ENCODE peak calls at places on chromosomes 1 and 21, in five cellular contexts. F, Z, P, V and B are unnamed samples.

GRCh38 chr1:150268342-150268705 is 492 bp downstream of the APH1A start:
- DNase-seq in F (peak; percentile 39), P (peak; percentile 37), Z (no peak), V (peak; percentile 44), B (no peak)

GRCh38 chr1:170318141-170318540 is 172.4 kb downstream of the NTMT2 start:
- DNase-seq in Z (no peak), V (no peak), P (no peak), F (no peak), B (no peak)

GRCh38 chr1:228471762-228472398 is 15.3 kb upstream of the RNF187 start:
- DNase-seq in P (no peak), Z (peak; percentile 78), V (no peak), F (no peak), B (no peak)

GRCh38 chr1:4150262-4150661 is 250.2 kb upstream of the C1orf174 start:
- DNase-seq in P (no peak), F (no peak), V (no peak), Z (no peak), B (no peak)

GRCh38 chr21:38995755-38996154 is 187.5 kb downstream of the PSMG1 start:
- DNase-seq in F (no peak), V (no peak), Z (no peak), P (no peak), B (no peak)

GRCh38 chr1:204947747-204948146 is 77.1 kb downstream of the NFASC start:
- DNase-seq in P (no peak), F (no peak), V (no peak), Z (no peak), B (no peak)

GRCh38 chr1:198444792-198445191 is 95.7 kb downstream of the ATP6V1G3 start:
- DNase-seq in P (no peak), F (no peak), Z (no peak), V (no peak), B (no peak)

GRCh38 chr1:17773626-17774326 is 18.6 kb downstream of the ACTL8 start:
- DNase-seq in P (no peak), Z (no peak), V (no peak), F (no peak), B (no peak)

GRCh38 chr1:115364044-115364775 is 26.2 kb upstream of the NGF start:
- DNase-seq in V (no peak), Z (no peak), P (no peak), F (no peak), B (no peak)

GRCh38 chr1:228144213-228145049 is 4.4 kb downstream of the GUK1 start:
- DNase-seq in P (peak; percentile 11), F (no peak), V (no peak), Z (no peak), B (no peak)

GRCh38 chr1:185440877-185441276 is 123.8 kb upstream of the IVNS1ABP start:
- DNase-seq in P (no peak), Z (no peak), V (no peak), F (no peak), B (no peak)

GRCh38 chr1:70896224-70896623 is 151.4 kb downstream of the PTGER3 start:
- DNase-seq in V (no peak), F (no peak), Z (peak; percentile 59), P (no peak), B (no peak)

GRCh38 chr1:201180901-201181300 is 9.7 kb upstream of the IGFN1 start:
- DNase-seq in F (no peak), Z (no peak), V (no peak), P (no peak), B (no peak)

GRCh38 chr1:36589006-36589405 is 106.3 kb upstream of the CSF3R start:
- DNase-seq in P (no peak), F (no peak), V (no peak), Z (no peak), B (no peak)